ENCODE peak calls at places on chromosomes 4 and X, in seven cellular contexts. L, S, F, N, A, W and D are unnamed samples.

GRCh38 chr4:53601251-53601764 is 10.0 kb upstream of the LNX1 start:
- DNase-seq in A (no peak), N (no peak), F (peak), S (peak), L (peak), W (peak), D (no peak)

GRCh38 chrX:74349387-74349786 is 45.4 kb downstream of the ZCCHC13 start:
- DNase-seq in A (no peak), S (no peak), L (no peak), W (no peak), F (no peak), N (peak), D (no peak)

GRCh38 chrX:117982702-117983392 is 133.8 kb downstream of the KLHL13 start:
- DNase-seq in F (no peak), S (no peak), W (no peak), A (no peak), L (peak), N (no peak), D (no peak)

GRCh38 chr4:141140271-141141205 is 7.3 kb upstream of the RNF150 start:
- DNase-seq in W (peak), N (no peak), S (no peak), A (no peak), F (no peak), L (no peak), D (no peak)

GRCh38 chrX:68462653-68463052 is 29.4 kb upstream of the OPHN1 start:
- DNase-seq in S (peak), N (no peak), A (no peak), W (no peak), L (peak), F (peak), D (no peak)

GRCh38 chrX:69226459-69227158 is 61.4 kb upstream of the PJA1 start:
- DNase-seq in F (no peak), L (no peak), N (no peak), S (no peak), W (no peak), A (no peak), D (no peak)

GRCh38 chr4:83552085-83552484 is 16.2 kb downstream of the GPAT3 start:
- DNase-seq in S (no peak), F (no peak), A (no peak), L (no peak), W (no peak), N (no peak), D (no peak)

GRCh38 chr4:117968606-117969005 is 65.7 kb upstream of the NDST3 start:
- DNase-seq in L (no peak), A (no peak), N (no peak), W (no peak), F (no peak), S (no peak), D (no peak)

GRCh38 chr4:163256680-163257343 is 75.6 kb downstream of the NPY1R start:
- DNase-seq in F (no peak), S (no peak), W (no peak), L (no peak), A (no peak), N (no peak), D (no peak)

GRCh38 chr4:169657470-169658107 is 37.2 kb downstream of the CLCN3 start:
- DNase-seq in N (no peak), F (no peak), W (no peak), A (no peak), L (no peak), S (no peak), D (no peak)

GRCh38 chrX:5936438-5936837 is 292.2 kb downstream of the NLGN4X start:
- DNase-seq in F (peak), W (no peak), S (no peak), A (no peak), N (no peak), L (no peak), D (peak)

GRCh38 chr4:48801016-48801715 is 21.1 kb upstream of the FRYL start:
- DNase-seq in N (no peak), F (no peak), A (no peak), L (no peak), W (no peak), S (no peak), D (no peak)

GRCh38 chrX:123450217-123450616 is 266.1 kb downstream of the GRIA3 start:
- DNase-seq in S (no peak), L (peak), A (no peak), N (no peak), W (no peak), F (no peak), D (no peak)

GRCh38 chrX:67328496-67328895 is 215.3 kb upstream of the AR start:
- DNase-seq in S (no peak), W (no peak), F (no peak), A (no peak), L (no peak), N (no peak), D (no peak)

GRCh38 chr4:155784637-155785036 is 25.8 kb downstream of the GUCY1B1 start:
- DNase-seq in W (no peak), N (no peak), A (no peak), F (no peak), S (no peak), L (no peak), D (no peak)

GRCh38 chr4:186104895-186105720 is 604 bp downstream of the FAM149A start:
- DNase-seq in S (no peak), W (no peak), L (peak), F (peak), A (no peak), N (no peak), D (no peak)

GRCh38 chr4:10186228-10187214 is 69.9 kb upstream of the WDR1 start:
- DNase-seq in A (no peak), N (no peak), W (no peak), L (peak), S (no peak), F (no peak), D (no peak)

GRCh38 chrX:103253608-103254007 is 1.3 kb downstream of the TCEAL8 start:
- DNase-seq in N (no peak), L (no peak), F (no peak), W (no peak), A (no peak), S (no peak), D (no peak)

GRCh38 chr4:3387943-3388348 is 53.8 kb upstream of the HGFAC start:
- DNase-seq in N (no peak), W (no peak), F (peak), L (peak), S (no peak), A (no peak), D (peak)

GRCh38 chr4:105994061-105994460 is 98.8 kb downstream of the NPNT start:
- DNase-seq in F (no peak), N (no peak), L (no peak), A (no peak), S (no peak), W (no peak), D (no peak)

GRCh38 chr4:176236909-176237308 is 32.1 kb downstream of the ASB5 start:
- DNase-seq in N (peak), A (no peak), S (no peak), W (no peak), F (no peak), L (no peak), D (no peak)

GRCh38 chrX:69501433-69501832 is 2.7 kb upstream of the NALF2 start:
- DNase-seq in F (no peak), L (peak), A (no peak), W (no peak), S (no peak), N (no peak), D (no peak)

GRCh38 chr4:140497776-140498636 is at the start of gene MGAT4D:
- DNase-seq in A (no peak), S (no peak), W (no peak), L (peak), F (no peak), N (no peak), D (no peak)

GRCh38 chr4:81651500-81651899 is 179.8 kb upstream of the RASGEF1B start:
- DNase-seq in L (no peak), N (no peak), A (no peak), W (no peak), F (no peak), S (no peak), D (no peak)

GRCh38 chr4:70759126-70759525 is 37.4 kb downstream of the RUFY3 start:
- DNase-seq in S (no peak), L (no peak), F (no peak), A (no peak), N (no peak), W (no peak), D (no peak)

GRCh38 chr4:113955411-113955810 is 24.0 kb downstream of the ARSJ start:
- DNase-seq in W (no peak), N (no peak), L (no peak), F (no peak), A (no peak), S (no peak), D (no peak)

GRCh38 chrX:2538016-2538415 is 37.2 kb upstream of the DHRSX start:
- DNase-seq in L (no peak), W (no peak), S (no peak), F (peak), N (no peak), A (no peak), D (no peak)

GRCh38 chr4:4462970-4463369 is 76.1 kb downstream of the NSG1 start:
- DNase-seq in W (no peak), S (no peak), F (no peak), L (no peak), N (no peak), A (no peak), D (no peak)

GRCh38 chr4:180437601-180438000 is 1805.6 kb upstream of the TENM3 start:
- DNase-seq in F (no peak), A (no peak), N (no peak), W (no peak), L (no peak), S (no peak), D (no peak)

GRCh38 chr4:147289181-147289580 is 191.7 kb upstream of the EDNRA start:
- DNase-seq in S (no peak), W (no peak), N (no peak), L (no peak), A (no peak), F (no peak), D (no peak)